ENCODE peak calls at places on chromosomes 4 and X, in five cellular contexts. One of them, this sample, is unnamed.
A peak's percentile ranks its signal among the peaks of the same experiment; 100 is the strongest.

GRCh38 chrX:49230500-49231232 is 2.5 kb downstream of the CACNA1F start:
- DNase-seq in body of pancreas: peak; percentile 60
- DNase-seq in CD8-positive, alpha-beta T cell: peak; percentile 18
- DNase-seq in BE2C: no peak
- DNase-seq in NT2/D1: peak; percentile 40
- DNase-seq in this sample: no peak

GRCh38 chrX:136261316-136261715 is 10.1 kb upstream of the MAP7D3 start:
- DNase-seq in BE2C: no peak
- DNase-seq in CD8-positive, alpha-beta T cell: no peak
- DNase-seq in NT2/D1: no peak
- DNase-seq in body of pancreas: no peak
- DNase-seq in this sample: no peak

GRCh38 chr4:80611366-80611765 is 275.8 kb downstream of the CFAP299 start:
- DNase-seq in BE2C: no peak
- DNase-seq in CD8-positive, alpha-beta T cell: no peak
- DNase-seq in body of pancreas: no peak
- DNase-seq in NT2/D1: no peak
- DNase-seq in this sample: peak; percentile 33

GRCh38 chr4:2823301-2823670 is 20.4 kb upstream of the ADD1 start:
- DNase-seq in CD8-positive, alpha-beta T cell: no peak
- DNase-seq in body of pancreas: no peak
- DNase-seq in NT2/D1: no peak
- DNase-seq in BE2C: peak; percentile 19
- DNase-seq in this sample: no peak

GRCh38 chrX:78024349-78025108 is 55.1 kb upstream of the PGAM4 start:
- DNase-seq in CD8-positive, alpha-beta T cell: no peak
- DNase-seq in body of pancreas: peak; percentile 73
- DNase-seq in NT2/D1: no peak
- DNase-seq in BE2C: peak; percentile 64
- DNase-seq in this sample: no peak

GRCh38 chr4:11367371-11367770 is 61.3 kb downstream of the HS3ST1 start:
- DNase-seq in CD8-positive, alpha-beta T cell: no peak
- DNase-seq in BE2C: no peak
- DNase-seq in NT2/D1: no peak
- DNase-seq in body of pancreas: peak; percentile 24
- DNase-seq in this sample: peak; percentile 11

GRCh38 chr4:83572848-83573247 is 36.9 kb downstream of the GPAT3 start:
- DNase-seq in NT2/D1: no peak
- DNase-seq in CD8-positive, alpha-beta T cell: no peak
- DNase-seq in BE2C: no peak
- DNase-seq in body of pancreas: no peak
- DNase-seq in this sample: no peak

GRCh38 chr4:189265515-189265914 is 675.2 kb upstream of the FRG1 start:
- DNase-seq in body of pancreas: no peak
- DNase-seq in CD8-positive, alpha-beta T cell: no peak
- DNase-seq in NT2/D1: no peak
- DNase-seq in BE2C: no peak
- DNase-seq in this sample: no peak

GRCh38 chr4:8774071-8774470 is 97.6 kb downstream of the HMX1 start:
- DNase-seq in NT2/D1: no peak
- DNase-seq in CD8-positive, alpha-beta T cell: no peak
- DNase-seq in BE2C: peak; percentile 2
- DNase-seq in body of pancreas: no peak
- DNase-seq in this sample: no peak

GRCh38 chrX:135273162-135273561 is 21.3 kb downstream of the ETDA start:
- DNase-seq in NT2/D1: no peak
- DNase-seq in CD8-positive, alpha-beta T cell: no peak
- DNase-seq in BE2C: no peak
- DNase-seq in body of pancreas: no peak
- DNase-seq in this sample: no peak

GRCh38 chr4:122744229-122744628 is 11.7 kb downstream of the BBS12 start:
- DNase-seq in NT2/D1: no peak
- DNase-seq in body of pancreas: no peak
- DNase-seq in BE2C: no peak
- DNase-seq in CD8-positive, alpha-beta T cell: no peak
- DNase-seq in this sample: no peak

GRCh38 chrX:72306851-72307645 is 1.3 kb upstream of the CITED1 start:
- DNase-seq in BE2C: peak; percentile 74
- DNase-seq in body of pancreas: peak; percentile 59
- DNase-seq in NT2/D1: peak; percentile 56
- DNase-seq in CD8-positive, alpha-beta T cell: no peak
- DNase-seq in this sample: peak; percentile 86

GRCh38 chr4:5770051-5770450 is 59.0 kb downstream of the EVC start:
- DNase-seq in CD8-positive, alpha-beta T cell: no peak
- DNase-seq in NT2/D1: no peak
- DNase-seq in body of pancreas: no peak
- DNase-seq in BE2C: no peak
- DNase-seq in this sample: no peak

GRCh38 chr4:145132521-145133098 is 34.5 kb downstream of the ABCE1 start:
- DNase-seq in BE2C: no peak
- DNase-seq in CD8-positive, alpha-beta T cell: no peak
- DNase-seq in body of pancreas: no peak
- DNase-seq in NT2/D1: no peak
- DNase-seq in this sample: peak; percentile 27

GRCh38 chr4:119750771-119751170 is 122.2 kb upstream of the PDE5A start:
- DNase-seq in BE2C: no peak
- DNase-seq in CD8-positive, alpha-beta T cell: no peak
- DNase-seq in NT2/D1: no peak
- DNase-seq in body of pancreas: no peak
- DNase-seq in this sample: no peak

GRCh38 chr4:169117591-169118081 is 107.6 kb upstream of the CBR4 start:
- DNase-seq in BE2C: no peak
- DNase-seq in NT2/D1: no peak
- DNase-seq in body of pancreas: no peak
- DNase-seq in CD8-positive, alpha-beta T cell: no peak
- DNase-seq in this sample: no peak

GRCh38 chrX:95427389-95427788 is 1257.3 kb upstream of the DIAPH2 start:
- DNase-seq in CD8-positive, alpha-beta T cell: no peak
- DNase-seq in NT2/D1: no peak
- DNase-seq in BE2C: no peak
- DNase-seq in body of pancreas: no peak
- DNase-seq in this sample: no peak

GRCh38 chr4:2141762-2142520 is 82.8 kb downstream of the NAT8L start:
- DNase-seq in body of pancreas: no peak
- DNase-seq in BE2C: no peak
- DNase-seq in CD8-positive, alpha-beta T cell: no peak
- DNase-seq in NT2/D1: peak; percentile 61
- DNase-seq in this sample: peak; percentile 32

GRCh38 chrX:120136128-120136527 is 20.4 kb upstream of the RHOXF1 start:
- DNase-seq in CD8-positive, alpha-beta T cell: no peak
- DNase-seq in BE2C: no peak
- DNase-seq in NT2/D1: no peak
- DNase-seq in body of pancreas: no peak
- DNase-seq in this sample: no peak

GRCh38 chr4:24282446-24282845 is 301.9 kb downstream of the DHX15 start:
- DNase-seq in CD8-positive, alpha-beta T cell: no peak
- DNase-seq in body of pancreas: no peak
- DNase-seq in NT2/D1: no peak
- DNase-seq in BE2C: no peak
- DNase-seq in this sample: no peak

GRCh38 chr4:79025170-79025569 is 85.9 kb upstream of the PAQR3 start:
- DNase-seq in BE2C: no peak
- DNase-seq in body of pancreas: peak; percentile 16
- DNase-seq in NT2/D1: no peak
- DNase-seq in CD8-positive, alpha-beta T cell: no peak
- DNase-seq in this sample: no peak

GRCh38 chrX:78614264-78614663 is 44.9 kb downstream of the RTL3 start:
- DNase-seq in CD8-positive, alpha-beta T cell: no peak
- DNase-seq in body of pancreas: no peak
- DNase-seq in NT2/D1: no peak
- DNase-seq in BE2C: no peak
- DNase-seq in this sample: no peak

GRCh38 chr4:4838602-4839470 is 20.6 kb upstream of the MSX1 start:
- DNase-seq in CD8-positive, alpha-beta T cell: no peak
- DNase-seq in body of pancreas: no peak
- DNase-seq in BE2C: no peak
- DNase-seq in NT2/D1: no peak
- DNase-seq in this sample: no peak

GRCh38 chrX:108270739-108271396 is 167.4 kb downstream of the COL4A6 start:
- DNase-seq in body of pancreas: no peak
- DNase-seq in CD8-positive, alpha-beta T cell: no peak
- DNase-seq in BE2C: no peak
- DNase-seq in NT2/D1: no peak
- DNase-seq in this sample: peak; percentile 47

GRCh38 chr4:112167790-112168189 is 22.5 kb downstream of the FAM241A start:
- DNase-seq in body of pancreas: no peak
- DNase-seq in CD8-positive, alpha-beta T cell: no peak
- DNase-seq in BE2C: no peak
- DNase-seq in NT2/D1: no peak
- DNase-seq in this sample: no peak

GRCh38 chr4:169270156-169270809 is 473 bp downstream of the SH3RF1 start:
- DNase-seq in body of pancreas: peak; percentile 75
- DNase-seq in BE2C: peak; percentile 71
- DNase-seq in CD8-positive, alpha-beta T cell: no peak
- DNase-seq in NT2/D1: no peak
- DNase-seq in this sample: peak; percentile 64

GRCh38 chr4:132991111-132991510 is 158.0 kb upstream of the PCDH10 start:
- DNase-seq in CD8-positive, alpha-beta T cell: no peak
- DNase-seq in NT2/D1: no peak
- DNase-seq in BE2C: no peak
- DNase-seq in body of pancreas: no peak
- DNase-seq in this sample: no peak

GRCh38 chr4:94365304-94365703 is 22.7 kb upstream of the HPGDS start:
- DNase-seq in CD8-positive, alpha-beta T cell: no peak
- DNase-seq in BE2C: no peak
- DNase-seq in body of pancreas: no peak
- DNase-seq in NT2/D1: no peak
- DNase-seq in this sample: no peak

GRCh38 chr4:151218343-151218742 is 58.6 kb upstream of the PRSS48 start:
- DNase-seq in CD8-positive, alpha-beta T cell: no peak
- DNase-seq in body of pancreas: no peak
- DNase-seq in BE2C: no peak
- DNase-seq in NT2/D1: no peak
- DNase-seq in this sample: no peak

GRCh38 chr4:118734491-118735205 is 49.5 kb downstream of the METTL14 start:
- DNase-seq in CD8-positive, alpha-beta T cell: no peak
- DNase-seq in NT2/D1: no peak
- DNase-seq in body of pancreas: no peak
- DNase-seq in BE2C: no peak
- DNase-seq in this sample: no peak

GRCh38 chr4:83771113-83771705 is 235.3 kb downstream of the GPAT3 start:
- DNase-seq in BE2C: peak; percentile 66
- DNase-seq in NT2/D1: peak; percentile 38
- DNase-seq in body of pancreas: peak; percentile 33
- DNase-seq in CD8-positive, alpha-beta T cell: no peak
- DNase-seq in this sample: peak; percentile 40

GRCh38 chr4:182969651-182970279 is 52.6 kb upstream of the DCTD start:
- DNase-seq in NT2/D1: no peak
- DNase-seq in CD8-positive, alpha-beta T cell: no peak
- DNase-seq in BE2C: no peak
- DNase-seq in body of pancreas: no peak
- DNase-seq in this sample: no peak

GRCh38 chr4:13522282-13523104 is 21.8 kb downstream of the NKX3-2 start:
- DNase-seq in body of pancreas: no peak
- DNase-seq in BE2C: no peak
- DNase-seq in NT2/D1: no peak
- DNase-seq in CD8-positive, alpha-beta T cell: no peak
- DNase-seq in this sample: no peak

GRCh38 chrX:65034292-65034640 is 58.0 kb upstream of the ZC4H2 start:
- DNase-seq in CD8-positive, alpha-beta T cell: no peak
- DNase-seq in NT2/D1: no peak
- DNase-seq in BE2C: no peak
- DNase-seq in body of pancreas: no peak
- DNase-seq in this sample: no peak

GRCh38 chr4:162461952-162462351 is 298.2 kb upstream of the FSTL5 start:
- DNase-seq in body of pancreas: no peak
- DNase-seq in NT2/D1: no peak
- DNase-seq in CD8-positive, alpha-beta T cell: no peak
- DNase-seq in BE2C: no peak
- DNase-seq in this sample: no peak

GRCh38 chr4:128766781-128767180 is 42.7 kb upstream of the JADE1 start:
- DNase-seq in NT2/D1: no peak
- DNase-seq in body of pancreas: no peak
- DNase-seq in CD8-positive, alpha-beta T cell: no peak
- DNase-seq in BE2C: no peak
- DNase-seq in this sample: no peak

GRCh38 chr4:176641237-176641636 is 151.5 kb downstream of the VEGFC start:
- DNase-seq in NT2/D1: no peak
- DNase-seq in body of pancreas: no peak
- DNase-seq in CD8-positive, alpha-beta T cell: no peak
- DNase-seq in BE2C: no peak
- DNase-seq in this sample: no peak

GRCh38 chrX:40076750-40077149 is 21.0 kb downstream of the BCOR start:
- DNase-seq in CD8-positive, alpha-beta T cell: no peak
- DNase-seq in BE2C: no peak
- DNase-seq in NT2/D1: no peak
- DNase-seq in body of pancreas: no peak
- DNase-seq in this sample: no peak
- H3K4me1 ChIP-seq in CD8-positive, alpha-beta T cell: peaks cover 6% of the 10 kb centered on the region
- H3K4me1 ChIP-seq in BE2C: peaks cover 4% of the 10 kb centered on the region
- H3K4me1 ChIP-seq in NT2/D1: peaks cover 5% of the 10 kb centered on the region
- H3K4me1 ChIP-seq in body of pancreas: peaks cover 13% of the 10 kb centered on the region
- H3K4me1 ChIP-seq in this sample: no peaks in the 10 kb centered on the region

GRCh38 chr4:40238700-40239548 is 42.1 kb downstream of the RHOH start:
- DNase-seq in BE2C: peak; percentile 70
- DNase-seq in CD8-positive, alpha-beta T cell: peak; percentile 65
- DNase-seq in body of pancreas: no peak
- DNase-seq in NT2/D1: no peak
- DNase-seq in this sample: no peak
- H3K4me3 ChIP-seq in BE2C: peak overlapping the region; percentile 27
- H3K4me3 ChIP-seq in CD8-positive, alpha-beta T cell: peak overlapping the region; percentile 48
- H3K4me3 ChIP-seq in body of pancreas: no peak overlapping the region
- H3K4me3 ChIP-seq in NT2/D1: no peak overlapping the region
- H3K4me3 ChIP-seq in this sample: no peak overlapping the region

GRCh38 chrX:47915886-47916493 is 79.3 kb downstream of the ZNF81 start:
- DNase-seq in NT2/D1: no peak
- DNase-seq in CD8-positive, alpha-beta T cell: no peak
- DNase-seq in body of pancreas: no peak
- DNase-seq in BE2C: no peak
- DNase-seq in this sample: no peak
- H3K9me3 ChIP-seq in NT2/D1: peaks cover 57% of the 10 kb centered on the region
- H3K9me3 ChIP-seq in CD8-positive, alpha-beta T cell: peaks cover 17% of the 10 kb centered on the region
- H3K9me3 ChIP-seq in body of pancreas: no peaks in the 10 kb centered on the region
- H3K9me3 ChIP-seq in BE2C: no peaks in the 10 kb centered on the region
- H3K9me3 ChIP-seq in this sample: no peaks in the 10 kb centered on the region

GRCh38 chr4:67700119-67700873 is 659 bp downstream of the UBA6 start:
- DNase-seq in NT2/D1: no peak
- DNase-seq in CD8-positive, alpha-beta T cell: no peak
- DNase-seq in body of pancreas: no peak
- DNase-seq in BE2C: no peak
- DNase-seq in this sample: no peak

GRCh38 chr4:67697860-67698655 is 2.9 kb downstream of the UBA6 start:
- DNase-seq in BE2C: no peak
- DNase-seq in body of pancreas: no peak
- DNase-seq in NT2/D1: no peak
- DNase-seq in CD8-positive, alpha-beta T cell: no peak
- DNase-seq in this sample: no peak

GRCh38 chr4:67699603-67700002 is 1.4 kb downstream of the UBA6 start:
- DNase-seq in CD8-positive, alpha-beta T cell: no peak
- DNase-seq in BE2C: no peak
- DNase-seq in NT2/D1: no peak
- DNase-seq in body of pancreas: no peak
- DNase-seq in this sample: no peak

GRCh38 chr4:67702166-67702565 is 1.2 kb upstream of the UBA6 start:
- DNase-seq in CD8-positive, alpha-beta T cell: no peak
- DNase-seq in BE2C: no peak
- DNase-seq in NT2/D1: no peak
- DNase-seq in body of pancreas: no peak
- DNase-seq in this sample: no peak

GRCh38 chr4:67700874-67701850 is at the start of gene UBA6:
- DNase-seq in CD8-positive, alpha-beta T cell: peak; percentile 85
- DNase-seq in body of pancreas: peak; percentile 98
- DNase-seq in BE2C: peak; percentile 97
- DNase-seq in NT2/D1: peak; percentile 82
- DNase-seq in this sample: peak; percentile 97
- H3K4me1 ChIP-seq in CD8-positive, alpha-beta T cell: peaks cover 17% of the 10 kb centered on the region
- H3K4me1 ChIP-seq in body of pancreas: peaks cover 21% of the 10 kb centered on the region
- H3K4me1 ChIP-seq in BE2C: no peaks in the 10 kb centered on the region
- H3K4me1 ChIP-seq in NT2/D1: no peaks in the 10 kb centered on the region
- H3K4me1 ChIP-seq in this sample: peaks cover 4% of the 10 kb centered on the region